ENCODE peak calls at places on chromosome 1, in five cellular contexts. A, M, X, B and L are unnamed samples.

GRCh38 chr1:13825033-13825432 is 125.0 kb downstream of the PRDM2 start:
- DNase-seq in A (no peak), M (no peak), X (no peak), B (no peak), L (no peak)

GRCh38 chr1:29961676-29962059 is 725.3 kb downstream of the PTPRU start:
- DNase-seq in A (no peak), M (no peak), X (no peak), B (no peak), L (no peak)

GRCh38 chr1:17584539-17584938 is 45.0 kb downstream of the ARHGEF10L start:
- DNase-seq in A (no peak), M (no peak), X (no peak), B (no peak), L (no peak)

GRCh38 chr1:53246261-53247134 is 8.2 kb upstream of the MAGOH start:
- DNase-seq in A (peak), M (no peak), X (no peak), B (no peak), L (no peak)

GRCh38 chr1:78892251-78892650 is 114.3 kb downstream of the ADGRL4 start:
- DNase-seq in A (peak), M (no peak), X (no peak), B (no peak), L (no peak)

GRCh38 chr1:32817815-32818786 is 648 bp downstream of the S100PBP start:
- DNase-seq in A (peak), M (peak), X (peak), B (peak), L (peak)

GRCh38 chr1:207806531-207807394 is 54.9 kb downstream of the CD46 start:
- DNase-seq in A (peak), M (no peak), X (peak), B (no peak), L (no peak)

GRCh38 chr1:26811057-26811456 is 15.4 kb upstream of the ZDHHC18 start:
- DNase-seq in A (no peak), M (no peak), X (no peak), B (no peak), L (no peak)

GRCh38 chr1:168360151-168360550 is 79.5 kb downstream of the TBX19 start:
- DNase-seq in A (no peak), M (no peak), X (no peak), B (no peak), L (no peak)

GRCh38 chr1:204304067-204304466 is 55.7 kb downstream of the PLEKHA6 start:
- DNase-seq in A (no peak), M (no peak), X (no peak), B (no peak), L (no peak)

GRCh38 chr1:64801851-64802523 is 57.1 kb downstream of the RAVER2 start:
- DNase-seq in A (no peak), M (no peak), X (no peak), B (no peak), L (no peak)

GRCh38 chr1:17829579-17829978 is 74.4 kb downstream of the ACTL8 start:
- DNase-seq in A (no peak), M (no peak), X (no peak), B (no peak), L (no peak)

GRCh38 chr1:92306020-92306419 is 7.2 kb downstream of the RPAP2 start:
- DNase-seq in A (no peak), M (no peak), X (no peak), B (no peak), L (no peak)

GRCh38 chr1:163730366-163730765 is 408.6 kb downstream of the NUF2 start:
- DNase-seq in A (peak), M (no peak), X (no peak), B (no peak), L (no peak)

GRCh38 chr1:159341736-159342135 is 39.6 kb downstream of the FCER1A start:
- DNase-seq in A (no peak), M (no peak), X (no peak), B (no peak), L (no peak)

GRCh38 chr1:180270767-180271639 is 40.9 kb downstream of the LHX4 start:
- DNase-seq in A (peak), M (no peak), X (no peak), B (no peak), L (peak)

GRCh38 chr1:2834741-2835564 is 33.5 kb upstream of the TTC34 start:
- DNase-seq in A (no peak), M (no peak), X (no peak), B (no peak), L (no peak)

GRCh38 chr1:232611834-232612233 is 18.1 kb downstream of the SIPA1L2 start:
- DNase-seq in A (no peak), M (no peak), X (no peak), B (no peak), L (no peak)

GRCh38 chr1:183443025-183443424 is 24.8 kb upstream of the NMNAT2 start:
- DNase-seq in A (no peak), M (no peak), X (no peak), B (no peak), L (peak)

DNA sequence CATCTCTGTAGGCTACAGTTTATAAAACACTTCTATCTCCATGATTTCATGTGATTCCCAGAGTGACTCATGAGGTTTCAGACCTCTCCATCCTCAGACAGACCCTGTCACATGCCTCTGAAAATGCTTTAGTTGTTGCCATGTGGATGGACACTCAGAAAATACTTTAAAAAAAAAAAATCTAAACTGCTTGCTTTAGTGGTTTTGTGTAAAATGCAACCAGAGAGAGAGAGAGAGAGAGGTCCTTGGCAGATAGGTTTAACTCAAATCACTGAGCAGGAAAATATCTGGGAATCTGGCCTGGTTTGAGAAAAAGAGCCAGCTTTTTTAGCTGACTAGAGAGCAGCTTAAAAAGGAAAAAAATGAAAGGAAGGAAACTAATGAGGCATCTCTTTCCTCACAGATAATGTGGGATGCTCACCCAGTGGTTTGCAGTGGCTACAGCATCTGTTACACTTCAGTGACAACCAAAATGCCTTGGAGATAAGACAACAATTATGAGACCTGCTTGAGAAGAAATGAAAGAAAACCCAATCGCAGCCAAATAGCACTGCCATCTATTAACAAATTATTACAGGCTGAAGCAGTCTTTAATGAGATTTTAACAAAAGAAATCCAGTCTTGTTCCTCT is 54.6 kb upstream of the SYT14 start:
- DNase-seq in A (peak), M (no peak), X (no peak), B (no peak), L (no peak)
- H3K27ac ChIP-seq in A (peak), M (no peak), X (no peak), B (no peak), L (peak)

GRCh38 chr1:157302724-157303123 is 164.5 kb upstream of the ETV3 start:
- DNase-seq in A (no peak), M (no peak), X (no peak), B (no peak), L (no peak)
- TF ChIP-seq CTCF in A (no peak), M (no peak), X (no peak), B (no peak), L (no peak)

GRCh38 chr1:21574464-21575151 is 65.4 kb downstream of the ALPL start:
- DNase-seq in A (no peak), M (no peak), X (no peak), B (peak), L (no peak)
- H3K4me3 ChIP-seq in A (no peak), M (no peak), X (no peak), B (no peak), L (no peak)

DNA sequence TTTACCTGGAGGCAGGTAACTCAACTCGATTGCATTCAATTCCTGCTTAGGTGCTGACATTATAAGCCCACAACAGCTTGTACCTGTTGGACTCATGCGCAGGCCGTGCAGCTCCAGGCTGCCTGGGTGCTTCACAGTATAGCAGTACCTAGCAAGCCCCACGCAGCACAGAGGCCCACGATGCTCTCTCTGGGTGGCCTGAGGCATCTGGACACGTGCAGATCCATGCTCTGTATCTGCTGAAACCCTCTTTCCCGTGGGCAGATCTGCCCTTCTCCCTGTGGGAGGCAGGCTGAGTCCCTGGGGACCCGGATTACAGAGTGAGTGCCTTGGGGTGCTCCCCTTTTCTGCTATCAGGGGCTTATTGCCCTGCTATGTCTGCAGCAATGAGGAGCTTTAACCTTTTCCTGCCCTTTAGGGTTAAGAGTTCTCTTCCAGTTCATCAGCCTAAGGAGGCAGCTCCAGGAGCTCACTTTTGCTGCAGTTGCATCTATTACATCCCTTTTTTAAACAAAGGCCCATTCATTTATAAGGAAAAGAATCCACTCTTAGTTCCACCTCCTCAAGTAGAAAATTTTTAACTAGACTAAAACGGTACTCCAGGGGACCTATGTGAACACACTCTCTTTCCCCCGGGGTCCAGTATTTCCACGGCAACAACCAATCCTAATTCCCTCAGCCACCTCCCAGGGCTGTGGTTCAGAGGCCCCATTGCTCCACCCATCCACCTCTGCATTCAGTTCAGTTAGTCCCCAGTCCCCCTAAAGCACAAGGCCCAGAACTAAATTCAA is 19.3 kb downstream of the ITPKB start:
- DNase-seq in A (no peak), M (no peak), X (no peak), B (no peak), L (no peak)
- H3K27ac ChIP-seq in A (no peak), M (peak), X (no peak), B (peak), L (peak)

DNA sequence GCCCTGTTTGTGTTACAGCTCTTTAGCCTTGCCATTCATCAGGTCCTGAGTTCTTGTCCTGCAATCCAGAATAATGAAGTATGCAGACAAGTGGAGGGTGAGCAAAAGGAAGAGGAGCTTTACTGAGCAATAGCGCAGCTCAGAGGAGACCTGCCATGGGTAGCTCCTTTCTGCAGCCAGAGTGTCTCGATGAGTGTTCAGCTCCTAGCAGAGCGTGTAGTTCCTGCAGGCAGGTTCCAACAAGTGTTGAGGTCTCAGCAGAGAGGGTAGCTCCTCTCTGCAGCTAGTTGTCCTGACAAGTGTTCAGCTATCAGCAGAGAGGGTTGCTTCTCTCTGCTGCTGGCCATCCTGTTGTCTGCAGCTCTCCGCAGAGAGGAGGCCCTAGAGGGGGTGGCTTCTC is 112.3 kb upstream of the RUNX3 start:
- DNase-seq in A (no peak), M (no peak), X (no peak), B (no peak), L (no peak)
- TF ChIP-seq CTCF in A (no peak), M (no peak), X (no peak), B (no peak), L (no peak)